ENCODE peak calls at places on chromosomes 1 and 21, in six cellular contexts. G is endothelial cell; T is activated CD4-positive, alpha-beta T cell treated with anti-CD3 and anti-CD28 coated beads for 48 hours; M is Calu3; N is MM.1S; E is GM13976. A is an unnamed sample.

GRCh38 chr1:97739596-97740103 is 181.2 kb downstream of the DPYD start:
- DNase-seq in G (no peak), T (no peak), M (no peak), N (no peak), E (no peak), A (no peak)

GRCh38 chr1:29630756-29631155 is 394.4 kb downstream of the PTPRU start:
- DNase-seq in G (no peak), T (no peak), M (no peak), N (no peak), E (no peak), A (no peak)

GRCh38 chr21:18023099-18023498 is 203.9 kb upstream of the C21orf91 start:
- DNase-seq in G (no peak), T (no peak), M (no peak), N (no peak), E (no peak), A (no peak)

GRCh38 chr1:117268926-117269378 is 58.2 kb upstream of the VTCN1 start:
- DNase-seq in G (no peak), T (no peak), M (peak), N (no peak), E (no peak), A (no peak)

GRCh38 chr21:35510294-35510693 is 461.2 kb upstream of the RUNX1 start:
- DNase-seq in G (no peak), T (no peak), M (no peak), N (no peak), E (no peak), A (no peak)

GRCh38 chr1:38923607-38924006 is 18.0 kb downstream of the RHBDL2 start:
- DNase-seq in G (no peak), T (peak), M (no peak), N (no peak), E (no peak), A (no peak)

GRCh38 chr1:28640766-28641165 is 2.1 kb downstream of the TAF12 start:
- DNase-seq in G (peak), T (peak), M (peak), N (peak), E (no peak), A (no peak)

GRCh38 chr1:227416156-227416865 is 98.0 kb upstream of the CDC42BPA start:
- DNase-seq in G (no peak), T (no peak), M (no peak), N (no peak), E (no peak), A (no peak)

GRCh38 chr1:234205966-234206365 is 167.3 kb upstream of the COA6 start:
- DNase-seq in G (no peak), T (no peak), M (no peak), N (no peak), E (no peak), A (no peak)

GRCh38 chr1:16013220-16013907 is 4.5 kb downstream of the HSPB7 start:
- DNase-seq in G (no peak), T (peak), M (peak), N (no peak), E (peak), A (peak)

GRCh38 chr1:924619-925323 is 1.0 kb downstream of the SAMD11 start:
- DNase-seq in G (peak), T (no peak), M (no peak), N (no peak), E (no peak), A (no peak)

GRCh38 chr1:55081188-55081904 is 42.0 kb downstream of the PCSK9 start:
- DNase-seq in G (no peak), T (no peak), M (no peak), N (no peak), E (no peak), A (no peak)

A was measured in H4.